ENCODE peak calls at places on chromosomes 12 and 14, in six cellular contexts. Y, D, T, W, G and K are unnamed samples.

GRCh38 chr12:69570545-69571399 is 14.5 kb upstream of the CCT2 start:
- DNase-seq in Y (no peak), T (peak), G (peak), W (peak), D (no peak), K (no peak)

GRCh38 chr12:92696240-92696639 is 6.5 kb upstream of the PLEKHG7 start:
- DNase-seq in Y (peak), T (no peak), W (peak), D (no peak), G (no peak), K (no peak)

GRCh38 chr14:64879635-64880381 is at the start of gene SPTB:
- DNase-seq in W (no peak), Y (no peak), D (peak), T (peak), G (peak), K (no peak)

GRCh38 chr12:62724947-62725447 is 210.0 kb downstream of the PPM1H start:
- DNase-seq in G (peak), T (no peak), D (peak), W (peak), Y (no peak), K (peak)

GRCh38 chr12:53770281-53770680 is 18.5 kb upstream of the CISTR start:
- DNase-seq in Y (no peak), D (no peak), G (peak), T (no peak), W (peak), K (no peak)

GRCh38 chr12:49827351-49828099 is 688 bp downstream of the NCKAP5L start:
- DNase-seq in D (peak), Y (peak), G (peak), W (peak), T (no peak), K (peak)

GRCh38 chr14:69797573-69798338 is 715 bp upstream of the SLC10A1 start:
- DNase-seq in Y (no peak), T (no peak), W (no peak), G (no peak), D (no peak), K (no peak)

GRCh38 chr12:19066471-19067001 is 63.0 kb upstream of the PLEKHA5 start:
- DNase-seq in Y (no peak), G (no peak), T (no peak), D (no peak), W (no peak), K (no peak)

GRCh38 chr12:121802843-121803698 is 738 bp upstream of the SETD1B start:
- DNase-seq in T (peak), D (peak), W (peak), Y (peak), G (peak), K (peak)

GRCh38 chr12:40971911-40972310 is 216.2 kb upstream of the PDZRN4 start:
- DNase-seq in T (no peak), Y (no peak), G (no peak), W (peak), D (no peak), K (no peak)

GRCh38 chr12:122393822-122394221 is 28.6 kb downstream of the CLIP1 start:
- DNase-seq in T (no peak), Y (no peak), D (no peak), G (no peak), W (no peak), K (no peak)

GRCh38 chr12:68349083-68349700 is 17.0 kb upstream of the MDM1 start:
- DNase-seq in Y (no peak), T (no peak), W (peak), D (no peak), G (no peak), K (no peak)

GRCh38 chr14:58488550-58488949 is 61.0 kb downstream of the KIAA0586 start:
- DNase-seq in W (peak), G (peak), Y (no peak), D (no peak), T (peak), K (no peak)

GRCh38 chr14:70741482-70741881 is 67.8 kb downstream of the MAP3K9 start:
- DNase-seq in T (no peak), Y (no peak), D (no peak), G (no peak), W (no peak), K (no peak)

GRCh38 chr12:59843260-59843843 is 247.5 kb downstream of the SLC16A7 start:
- DNase-seq in W (no peak), Y (no peak), T (no peak), D (no peak), G (peak), K (no peak)

GRCh38 chr14:100110801-100111200 is 45.6 kb downstream of the EVL start:
- DNase-seq in G (no peak), T (no peak), D (peak), W (no peak), Y (no peak), K (peak)

GRCh38 chr12:107091989-107092641 is 1.2 kb downstream of the CRY1 start:
- DNase-seq in W (peak), T (peak), G (peak), Y (peak), D (no peak), K (no peak)

GRCh38 chr12:53098354-53098981 is 1.0 kb downstream of the IGFBP6 start:
- DNase-seq in Y (no peak), T (peak), W (peak), D (no peak), G (peak), K (no peak)

GRCh38 chr12:118330421-118331018 is 42.2 kb downstream of the TAOK3 start:
- DNase-seq in T (no peak), D (no peak), W (peak), G (no peak), Y (peak), K (no peak)

GRCh38 chr12:8123124-8123888 is at the start of gene CLEC4A:
- DNase-seq in T (no peak), G (no peak), Y (no peak), W (no peak), D (no peak), K (no peak)

GRCh38 chr12:54018608-54018984 is 9.6 kb upstream of the HOXC6 start:
- DNase-seq in D (no peak), Y (no peak), T (no peak), G (no peak), W (no peak), K (no peak)

GRCh38 chr12:80937391-80938238 is at the start of gene LIN7A:
- DNase-seq in Y (peak), T (no peak), W (peak), G (no peak), D (peak), K (no peak)

GRCh38 chr12:5165296-5165970 is 121.8 kb downstream of the KCNA5 start:
- DNase-seq in G (peak), W (peak), Y (no peak), T (no peak), D (no peak), K (no peak)

GRCh38 chr12:121522962-121523361 is 57.9 kb downstream of the KDM2B start:
- DNase-seq in W (no peak), D (no peak), T (no peak), Y (no peak), G (no peak), K (no peak)

GRCh38 chr14:104561661-104562495 is 17.7 kb upstream of the C14orf180 start:
- DNase-seq in T (no peak), G (no peak), W (no peak), Y (no peak), D (no peak), K (no peak)

GRCh38 chr12:3490848-3491382 is at the start of gene PRMT8:
- DNase-seq in D (no peak), G (no peak), W (no peak), Y (no peak), T (no peak), K (no peak)

GRCh38 chr12:45518516-45519235 is 210.8 kb upstream of the ARID2 start:
- DNase-seq in T (no peak), D (no peak), Y (no peak), W (no peak), G (no peak), K (no peak)

GRCh38 chr12:7374423-7375144 is 69.4 kb downstream of the CD163L1 start:
- DNase-seq in Y (no peak), W (peak), G (peak), T (peak), D (peak), K (no peak)

GRCh38 chr12:56908136-56908535 is 26.1 kb downstream of the SDR9C7 start:
- DNase-seq in T (no peak), Y (no peak), W (no peak), D (no peak), G (no peak), K (no peak)

GRCh38 chr12:56898938-56899337 is 35.3 kb downstream of the SDR9C7 start:
- DNase-seq in W (no peak), Y (no peak), D (no peak), T (no peak), G (peak), K (no peak)

GRCh38 chr12:56905852-56906251 is 28.4 kb downstream of the SDR9C7 start:
- DNase-seq in G (no peak), Y (no peak), W (no peak), T (no peak), D (no peak), K (no peak)

GRCh38 chr12:56900583-56900982 is 33.6 kb downstream of the SDR9C7 start:
- DNase-seq in W (peak), G (peak), T (no peak), Y (no peak), D (no peak), K (peak)

GRCh38 chr12:56903374-56903773 is 30.8 kb downstream of the SDR9C7 start:
- DNase-seq in D (no peak), G (no peak), T (no peak), Y (no peak), W (no peak), K (no peak)
- H3K27ac ChIP-seq in D (no peak), G (no peak), T (no peak), Y (no peak), W (no peak), K (no peak)

GRCh38 chr12:124920353-124920935 is 6.0 kb upstream of the UBC start:
- DNase-seq in Y (no peak), G (no peak), T (no peak), D (no peak), W (no peak), K (no peak)

GRCh38 chr12:124917841-124918621 is 3.6 kb upstream of the UBC start:
- DNase-seq in Y (no peak), W (peak), G (peak), D (no peak), T (peak), K (peak)

GRCh38 chr12:124923906-124924734 is 9.7 kb upstream of the UBC start:
- DNase-seq in G (peak), D (peak), W (peak), T (no peak), Y (no peak), K (peak)

GRCh38 chr12:124919646-124920352 is 5.3 kb upstream of the UBC start:
- DNase-seq in W (peak), T (peak), D (no peak), Y (no peak), G (peak), K (no peak)

GRCh38 chr12:124921200-124922008 is 7.0 kb upstream of the UBC start:
- DNase-seq in W (peak), G (peak), T (peak), Y (no peak), D (peak), K (no peak)
- H3K4me3 ChIP-seq in W (peak), G (peak), T (peak), Y (peak), D (peak), K (no peak)

GRCh38 chr12:46921048-46921753 is 95.4 kb upstream of the SLC38A4 start:
- DNase-seq in T (no peak), G (peak), D (no peak), W (peak), Y (no peak), K (no peak)

GRCh38 chr12:46918631-46919030 is 92.8 kb upstream of the SLC38A4 start:
- DNase-seq in G (no peak), D (no peak), T (no peak), Y (no peak), W (no peak), K (no peak)

GRCh38 chr12:46920503-46920902 is 94.7 kb upstream of the SLC38A4 start:
- DNase-seq in W (no peak), G (no peak), D (no peak), T (no peak), Y (no peak), K (no peak)

GRCh38 chr12:46919666-46920065 is 93.9 kb upstream of the SLC38A4 start:
- DNase-seq in G (no peak), Y (no peak), T (no peak), D (no peak), W (peak), K (no peak)

GRCh38 chr12:46921754-46922113 is 95.9 kb upstream of the SLC38A4 start:
- DNase-seq in Y (no peak), G (peak), D (no peak), T (no peak), W (peak), K (no peak)
- H3K27ac ChIP-seq in Y (no peak), G (peak), D (peak), T (no peak), W (peak), K (peak)

GRCh38 chr14:68665792-68666195 is 127.1 kb downstream of the ZFP36L1 start:
- DNase-seq in W (no peak), D (no peak), G (no peak), Y (no peak), T (no peak), K (no peak)
- H3K4me3 ChIP-seq in W (no peak), D (no peak), G (no peak), Y (no peak), T (no peak), K (no peak)

GRCh38 chr14:102697125-102697900 is 79.9 kb upstream of the TRAF3 start:
- DNase-seq in G (peak), T (no peak), D (no peak), Y (no peak), W (no peak), K (no peak)
- H3K27ac ChIP-seq in G (peak), T (no peak), D (no peak), Y (no peak), W (no peak), K (no peak)

GRCh38 chr12:102484732-102485069 is 4.3 kb upstream of the IGF1 start:
- DNase-seq in D (no peak), T (no peak), G (no peak), W (no peak), Y (no peak), K (no peak)
- H3K4me3 ChIP-seq in D (no peak), T (peak), G (no peak), W (no peak), Y (no peak), K (no peak)

GRCh38 chr14:61437383-61437782 is 116.0 kb downstream of the PRKCH start:
- DNase-seq in W (no peak), Y (no peak), G (no peak), T (no peak), D (no peak), K (no peak)

GRCh38 chr14:61438036-61438435 is 116.7 kb downstream of the PRKCH start:
- DNase-seq in W (no peak), Y (no peak), T (no peak), G (no peak), D (no peak), K (no peak)

GRCh38 chr14:61438860-61439765 is 117.7 kb downstream of the PRKCH start:
- DNase-seq in T (no peak), W (peak), G (peak), D (peak), Y (peak), K (no peak)

GRCh38 chr14:61439779-61440418 is 118.5 kb downstream of the PRKCH start:
- DNase-seq in D (no peak), Y (no peak), G (no peak), W (no peak), T (no peak), K (no peak)

DNA sequence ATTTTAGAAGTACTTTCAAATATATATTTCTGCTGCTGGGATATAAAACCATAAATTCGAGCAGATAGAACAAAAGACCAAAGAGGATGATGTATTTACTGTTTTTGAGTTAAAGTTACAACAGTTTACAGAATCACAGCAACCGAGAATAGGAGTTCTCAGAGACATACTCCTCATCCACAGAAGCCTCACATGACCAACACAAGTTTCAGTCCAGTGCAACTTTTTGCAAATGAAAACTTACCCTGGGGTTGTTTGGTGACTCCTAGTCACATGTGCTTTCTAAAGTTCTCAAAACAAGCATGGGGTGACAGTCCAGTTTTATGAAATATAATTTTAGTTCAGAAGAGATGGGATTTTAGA is 117.1 kb downstream of the PRKCH start:
- DNase-seq in W (no peak), G (no peak), Y (no peak), T (no peak), D (no peak), K (no peak)
- H3K27ac ChIP-seq in W (no peak), G (peak), Y (no peak), T (no peak), D (peak), K (peak)

DNA sequence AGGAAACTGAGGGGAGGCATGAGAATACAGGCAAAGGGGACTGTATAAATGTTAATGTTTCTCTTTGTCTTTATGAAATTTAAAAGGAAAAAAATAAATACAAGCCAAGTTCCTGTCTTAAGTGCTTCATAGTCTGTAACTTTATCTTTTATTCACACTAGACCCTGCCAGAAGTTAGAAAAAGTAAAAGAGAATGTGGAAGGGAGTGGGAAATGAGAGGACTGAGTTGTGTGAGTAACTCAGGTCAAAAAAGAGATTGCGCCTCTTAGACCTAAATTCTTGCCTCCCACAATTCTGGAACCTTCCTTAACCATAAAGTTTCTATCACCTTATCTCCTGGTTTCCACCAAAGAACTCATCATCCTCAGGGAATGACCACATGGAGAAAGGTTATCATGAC is 141.1 kb downstream of the KICS2 start:
- DNase-seq in G (no peak), D (no peak), W (no peak), T (no peak), Y (no peak), K (no peak)
- H3K4me3 ChIP-seq in G (peak), D (no peak), W (no peak), T (no peak), Y (no peak), K (no peak)

DNA sequence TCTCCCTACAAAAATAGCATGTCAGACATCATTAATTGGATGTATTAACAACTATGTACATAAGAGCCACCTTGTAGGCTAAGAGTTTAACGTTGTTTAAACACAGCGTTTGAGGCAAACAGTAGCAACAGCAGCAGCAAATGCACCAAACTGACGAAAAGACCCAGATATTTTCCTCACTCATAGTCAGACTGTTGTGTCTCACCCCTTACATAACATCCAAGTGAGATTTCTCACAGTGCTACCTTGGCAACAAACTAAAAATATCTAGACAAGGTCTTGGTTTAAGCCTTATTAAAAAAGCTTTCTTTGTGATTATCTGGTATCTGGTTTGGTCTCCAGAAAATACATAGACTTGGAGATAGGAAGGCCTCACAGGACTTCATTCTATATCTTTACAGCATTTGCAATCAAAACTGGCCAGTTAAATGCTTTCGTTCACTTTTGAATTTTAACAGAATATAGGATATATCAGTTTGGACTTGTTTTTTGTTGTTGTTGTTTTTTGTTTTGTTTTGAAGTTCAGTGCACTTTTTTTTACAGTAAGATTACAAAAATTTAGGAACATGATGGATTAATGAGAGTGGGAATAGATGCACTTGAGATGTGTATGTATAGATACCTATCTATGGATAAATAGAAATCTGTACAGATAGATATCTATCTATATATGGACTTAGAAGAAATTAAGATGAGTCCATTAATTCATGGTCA is 4.1 kb downstream of the BHLHE41 start:
- DNase-seq in G (peak), T (no peak), D (no peak), W (no peak), Y (no peak), K (no peak)
- H3K27ac ChIP-seq in G (peak), T (peak), D (no peak), W (no peak), Y (no peak), K (no peak)